ENCODE peak calls at places on chromosomes 4 and X, in seven cellular contexts. F is effector memory CD8-positive, alpha-beta T cell; N is GM13977; V is memory B cell; D is nucleus accumbens; K is stimulated activated naive CD4-positive, alpha-beta T cell; E is kidney tubule cell. X is an unnamed sample.

GRCh38 chr4:159269143-159269542 is 166.3 kb downstream of the RAPGEF2 start:
- DNase-seq in V (no peak), N (no peak), F (no peak), D (no peak), K (no peak), E (peak), X (no peak)

GRCh38 chrX:45775462-45775861 is 574.8 kb upstream of the DIPK2B start:
- DNase-seq in K (no peak), D (no peak), V (no peak), E (peak), N (no peak), F (no peak), X (no peak)

GRCh38 chrX:46341767-46342322 is 203.4 kb downstream of the ZNF674 start:
- DNase-seq in E (no peak), N (no peak), K (no peak), D (no peak), F (no peak), V (no peak), X (no peak)

GRCh38 chr4:72383439-72383838 is 185.6 kb downstream of the ADAMTS3 start:
- DNase-seq in D (no peak), K (no peak), N (no peak), V (no peak), F (no peak), E (no peak), X (no peak)

GRCh38 chrX:120213438-120214265 is 37.0 kb upstream of the ZBTB33 start:
- DNase-seq in N (peak), K (peak), D (no peak), V (peak), F (peak), E (peak), X (peak)

GRCh38 chrX:32530802-32531403 is 680.4 kb downstream of the DMD start:
- DNase-seq in N (peak), F (no peak), K (no peak), E (peak), D (no peak), V (peak), X (no peak)

GRCh38 chr4:3201718-3202702 is 46.9 kb upstream of the MSANTD1 start:
- DNase-seq in F (peak), K (peak), E (peak), V (no peak), N (peak), D (no peak), X (no peak)

GRCh38 chrX:82163701-82164100 is 961.8 kb downstream of the SH3BGRL start:
- DNase-seq in K (no peak), D (no peak), F (no peak), N (no peak), V (no peak), E (peak), X (no peak)

GRCh38 chrX:15404712-15405111 is 20.5 kb upstream of the VEGFD start:
- DNase-seq in F (no peak), E (no peak), V (no peak), D (no peak), N (no peak), K (no peak), X (no peak)

GRCh38 chrX:17741123-17741511 is 3.8 kb downstream of the SCML1 start:
- DNase-seq in E (no peak), V (no peak), F (no peak), K (no peak), N (no peak), D (no peak), X (no peak)

GRCh38 chr4:74433541-74434172 is 11.3 kb upstream of the AREG start:
- DNase-seq in D (no peak), K (no peak), V (no peak), N (no peak), F (no peak), E (no peak), X (no peak)

GRCh38 chrX:7570432-7571009 is 272.4 kb upstream of the VCX start:
- DNase-seq in D (no peak), K (no peak), N (no peak), F (no peak), E (peak), V (no peak), X (no peak)

GRCh38 chr4:108303488-108304177 is 134.9 kb upstream of the LEF1 start:
- DNase-seq in K (no peak), D (no peak), F (no peak), E (peak), V (no peak), N (no peak), X (no peak)

GRCh38 chr4:2284161-2284933 is 22.4 kb upstream of the MXD4 start:
- DNase-seq in F (no peak), D (no peak), E (no peak), K (no peak), N (no peak), V (no peak), X (no peak)

GRCh38 chrX:29113221-29113620 is 526.0 kb downstream of the IL1RAPL1 start:
- DNase-seq in F (no peak), N (no peak), K (no peak), D (no peak), V (no peak), E (no peak), X (no peak)

GRCh38 chr4:74623041-74623440 is 171.3 kb downstream of the BTC start:
- DNase-seq in N (peak), F (no peak), V (peak), K (peak), E (peak), D (no peak), X (no peak)

GRCh38 chrX:28609917-28610613 is 22.8 kb downstream of the IL1RAPL1 start:
- DNase-seq in D (no peak), N (no peak), E (no peak), K (no peak), F (no peak), V (no peak), X (no peak)

GRCh38 chrX:153347530-153347929 is 13.6 kb downstream of the ZNF275 start:
- DNase-seq in D (no peak), F (no peak), E (no peak), K (no peak), N (no peak), V (no peak), X (no peak)

GRCh38 chr4:85932371-85933305 is 427.2 kb downstream of the MAPK10 start:
- DNase-seq in D (no peak), F (no peak), K (no peak), N (no peak), E (peak), V (no peak), X (no peak)

GRCh38 chr4:52665592-52665991 is 6.5 kb upstream of the USP46 start:
- DNase-seq in D (no peak), F (no peak), V (no peak), E (peak), K (no peak), N (peak), X (no peak)

GRCh38 chrX:129957241-129958099 is 25.0 kb upstream of the BCORL1 start:
- DNase-seq in D (no peak), E (peak), V (peak), F (no peak), N (peak), K (peak), X (peak)

GRCh38 chr4:94678896-94679295 is 78.9 kb upstream of the BMPR1B start:
- DNase-seq in D (no peak), V (no peak), E (peak), K (no peak), F (no peak), N (no peak), X (no peak)

GRCh38 chr4:100240008-100240407 is 49.7 kb upstream of the DDIT4L start:
- DNase-seq in N (no peak), K (no peak), D (no peak), F (no peak), E (no peak), V (no peak), X (no peak)

GRCh38 chrX:38991656-38992558 is 190.6 kb downstream of the MID1IP1 start:
- DNase-seq in V (no peak), N (no peak), K (no peak), F (no peak), D (no peak), E (peak), X (no peak)

GRCh38 chr4:120724656-120725055 is 197.9 kb downstream of the PRDM5 start:
- DNase-seq in E (peak), K (no peak), D (no peak), F (no peak), N (no peak), V (no peak), X (no peak)

GRCh38 chr4:140240237-140240636 is 86.3 kb upstream of the MAML3 start:
- DNase-seq in V (no peak), K (no peak), D (no peak), F (no peak), N (no peak), E (no peak), X (no peak)

GRCh38 chrX:73131276-73131675 is 52.0 kb upstream of the PABPC1L2A start:
- DNase-seq in K (no peak), D (no peak), N (no peak), E (no peak), V (no peak), F (no peak), X (no peak)

GRCh38 chr4:152690706-152691651 is 11.2 kb upstream of the TMEM154 start:
- DNase-seq in D (no peak), N (no peak), K (no peak), V (no peak), F (no peak), E (no peak), X (no peak)

GRCh38 chr4:39458505-39459300 is at the start of the genes LIAS and RPL9:
- DNase-seq in V (peak), F (peak), E (peak), D (peak), N (peak), K (peak), X (peak)

GRCh38 chrX:125757794-125758564 is 408.1 kb downstream of the DCAF12L2 start:
- DNase-seq in E (no peak), D (no peak), V (no peak), K (no peak), N (no peak), F (no peak), X (no peak)

GRCh38 chr4:67713531-67714247 is 12.7 kb upstream of the UBA6 start:
- DNase-seq in D (no peak), K (no peak), V (no peak), F (no peak), N (no peak), E (peak), X (no peak)

GRCh38 chr4:164383187-164384181 is 370.4 kb upstream of the SMIM31 start:
- DNase-seq in V (no peak), K (no peak), F (no peak), E (peak), D (peak), N (no peak), X (peak)

X was measured in progenitor cell of endocrine pancreas.